ENCODE peak calls at places on chromosomes 5 and 9, in four cellular contexts. One of them, this sample, is unnamed.

GRCh38 chr9:124684140-124684539 is 87.0 kb downstream of the NR6A1 start:
- DNase-seq in sigmoid colon: no peak
- DNase-seq in uterus: no peak
- DNase-seq in cardiac muscle cell: no peak
- DNase-seq in this sample: no peak

GRCh38 chr9:125600194-125600593 is 106.8 kb downstream of the MAPKAP1 start:
- DNase-seq in sigmoid colon: no peak
- DNase-seq in uterus: no peak
- DNase-seq in cardiac muscle cell: no peak
- DNase-seq in this sample: peak; percentile 19

GRCh38 chr5:37915078-37915736 is 75.4 kb upstream of the GDNF start:
- DNase-seq in sigmoid colon: no peak
- DNase-seq in uterus: no peak
- DNase-seq in cardiac muscle cell: no peak
- DNase-seq in this sample: peak; percentile 2

GRCh38 chr9:34633851-34634550 is 3.6 kb downstream of the SIGMAR1 start:
- DNase-seq in sigmoid colon: peak; percentile 79
- DNase-seq in uterus: peak; percentile 52
- DNase-seq in cardiac muscle cell: peak; percentile 77
- DNase-seq in this sample: peak; percentile 78

GRCh38 chr9:1458503-1458902 is 408.3 kb downstream of the DMRT2 start:
- DNase-seq in sigmoid colon: no peak
- DNase-seq in uterus: no peak
- DNase-seq in cardiac muscle cell: peak; percentile 81
- DNase-seq in this sample: peak; percentile 71

GRCh38 chr5:79689541-79690466 is at the start of gene CMYA5:
- DNase-seq in sigmoid colon: peak; percentile 83
- DNase-seq in uterus: peak; percentile 74
- DNase-seq in cardiac muscle cell: peak; percentile 44
- DNase-seq in this sample: no peak

GRCh38 chr5:174610968-174611367 is 113.4 kb upstream of the MSX2 start:
- DNase-seq in sigmoid colon: no peak
- DNase-seq in uterus: no peak
- DNase-seq in cardiac muscle cell: peak; percentile 75
- DNase-seq in this sample: no peak

GRCh38 chr5:42301349-42301748 is 121.9 kb upstream of the GHR start:
- DNase-seq in sigmoid colon: no peak
- DNase-seq in uterus: no peak
- DNase-seq in cardiac muscle cell: no peak
- DNase-seq in this sample: no peak

GRCh38 chr9:93116049-93116961 is 17.7 kb downstream of the NINJ1 start:
- DNase-seq in sigmoid colon: peak; percentile 91
- DNase-seq in uterus: peak; percentile 81
- DNase-seq in cardiac muscle cell: peak; percentile 84
- DNase-seq in this sample: no peak

GRCh38 chr9:14616188-14616982 is 76.8 kb downstream of the ZDHHC21 start:
- DNase-seq in sigmoid colon: no peak
- DNase-seq in uterus: no peak
- DNase-seq in cardiac muscle cell: peak; percentile 85
- DNase-seq in this sample: peak; percentile 70

GRCh38 chr9:76371901-76372300 is 22.3 kb downstream of the RFK start:
- DNase-seq in sigmoid colon: no peak
- DNase-seq in uterus: no peak
- DNase-seq in cardiac muscle cell: peak; percentile 63
- DNase-seq in this sample: no peak

GRCh38 chr5:117054808-117055398 is 480.3 kb upstream of the SEMA6A start:
- DNase-seq in sigmoid colon: no peak
- DNase-seq in uterus: no peak
- DNase-seq in cardiac muscle cell: no peak
- DNase-seq in this sample: peak; percentile 28

GRCh38 chr9:134968011-134968822 is 50.5 kb upstream of the FCN1 start:
- DNase-seq in sigmoid colon: peak; percentile 58
- DNase-seq in uterus: no peak
- DNase-seq in cardiac muscle cell: peak; percentile 54
- DNase-seq in this sample: peak; percentile 35

GRCh38 chr5:1942158-1942557 is 59.4 kb upstream of the IRX4 start:
- DNase-seq in sigmoid colon: no peak
- DNase-seq in uterus: no peak
- DNase-seq in cardiac muscle cell: no peak
- DNase-seq in this sample: no peak
- TF ChIP-seq CTCF in sigmoid colon: no peak
- TF ChIP-seq CTCF in uterus: no peak
- TF ChIP-seq CTCF in cardiac muscle cell: no peak
- TF ChIP-seq CTCF in this sample: no peak

GRCh38 chr9:87973791-87974292 is 491 bp downstream of the CDK20 start:
- DNase-seq in sigmoid colon: no peak
- DNase-seq in uterus: no peak
- DNase-seq in cardiac muscle cell: peak; percentile 7
- DNase-seq in this sample: peak; percentile 6
- H3K27ac ChIP-seq in sigmoid colon: peak overlapping the region; percentile 72
- H3K27ac ChIP-seq in uterus: peak overlapping the region; percentile 58
- H3K27ac ChIP-seq in cardiac muscle cell: peak overlapping the region; percentile 25
- H3K27ac ChIP-seq in this sample: peak overlapping the region; percentile 68

GRCh38 chr5:149423287-149424268 is 44.5 kb upstream of the IL17B start:
- DNase-seq in sigmoid colon: peak; percentile 89
- DNase-seq in uterus: peak; percentile 62
- DNase-seq in cardiac muscle cell: peak; percentile 72
- DNase-seq in this sample: no peak
- H3K4me1 ChIP-seq in sigmoid colon: peaks cover 58% of the 10 kb centered on the region
- H3K4me1 ChIP-seq in uterus: peaks cover 18% of the 10 kb centered on the region
- H3K4me1 ChIP-seq in cardiac muscle cell: peaks cover 80% of the 10 kb centered on the region
- H3K4me1 ChIP-seq in this sample: peaks cover 8% of the 10 kb centered on the region

GRCh38 chr9:129888085-129888808 is 53.0 kb downstream of the USP20 start:
- DNase-seq in sigmoid colon: no peak
- DNase-seq in uterus: no peak
- DNase-seq in cardiac muscle cell: no peak
- DNase-seq in this sample: no peak
- TF ChIP-seq CTCF in sigmoid colon: no peak
- TF ChIP-seq CTCF in uterus: no peak
- TF ChIP-seq CTCF in cardiac muscle cell: no peak
- TF ChIP-seq CTCF in this sample: no peak

GRCh38 chr9:10614201-10614870 is 1.5 kb upstream of the PTPRD start:
- DNase-seq in sigmoid colon: no peak
- DNase-seq in uterus: no peak
- DNase-seq in cardiac muscle cell: no peak
- DNase-seq in this sample: no peak

GRCh38 chr9:10613413-10613812 is 611 bp upstream of the PTPRD start:
- DNase-seq in sigmoid colon: no peak
- DNase-seq in uterus: no peak
- DNase-seq in cardiac muscle cell: no peak
- DNase-seq in this sample: no peak

DNA sequence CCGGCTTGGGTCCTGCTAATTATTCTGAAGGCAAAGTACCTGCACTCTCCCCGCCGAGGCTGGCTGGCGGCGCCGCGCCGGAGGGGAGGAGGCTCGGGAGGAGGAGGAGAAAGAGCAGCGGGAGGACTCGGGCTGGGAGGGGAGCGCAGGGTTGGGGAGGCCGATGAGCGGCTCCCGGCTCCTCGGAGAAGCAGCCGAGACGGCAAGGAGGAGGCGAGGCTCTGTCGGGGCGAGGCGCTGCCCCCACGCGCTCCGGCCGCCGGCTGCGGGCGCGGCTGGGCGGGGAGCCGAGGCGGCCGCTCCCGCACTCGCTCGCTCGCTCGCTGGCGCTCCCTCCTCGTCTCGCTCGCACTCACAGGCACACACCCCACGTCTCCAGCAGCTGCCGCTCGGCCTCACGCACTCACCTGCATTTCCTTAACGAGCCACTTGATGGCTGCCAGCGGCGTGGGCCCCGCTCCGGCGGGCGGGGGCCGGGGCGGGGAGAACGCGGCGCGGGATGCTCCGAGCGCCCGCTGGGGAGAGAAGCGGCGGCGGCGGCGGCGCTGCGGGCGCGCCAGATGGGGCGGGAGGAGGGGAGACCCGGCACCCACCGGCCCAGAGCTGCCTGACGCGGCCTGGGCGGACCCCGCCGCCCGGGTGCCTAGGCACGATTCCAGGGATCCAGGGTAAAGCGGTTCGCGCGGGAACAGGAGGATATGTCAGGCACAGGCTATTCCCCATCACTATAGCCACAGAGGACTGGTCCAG is at the start of gene PTPRD:
- DNase-seq in sigmoid colon: no peak
- DNase-seq in uterus: no peak
- DNase-seq in cardiac muscle cell: peak; percentile 32
- DNase-seq in this sample: peak; percentile 67
- H3K27ac ChIP-seq in sigmoid colon: no peak within 1 kb of the TSS
- H3K27ac ChIP-seq in uterus: no peak within 1 kb of the TSS
- H3K27ac ChIP-seq in cardiac muscle cell: no peak within 1 kb of the TSS
- H3K27ac ChIP-seq in this sample: no peak within 1 kb of the TSS

DNA sequence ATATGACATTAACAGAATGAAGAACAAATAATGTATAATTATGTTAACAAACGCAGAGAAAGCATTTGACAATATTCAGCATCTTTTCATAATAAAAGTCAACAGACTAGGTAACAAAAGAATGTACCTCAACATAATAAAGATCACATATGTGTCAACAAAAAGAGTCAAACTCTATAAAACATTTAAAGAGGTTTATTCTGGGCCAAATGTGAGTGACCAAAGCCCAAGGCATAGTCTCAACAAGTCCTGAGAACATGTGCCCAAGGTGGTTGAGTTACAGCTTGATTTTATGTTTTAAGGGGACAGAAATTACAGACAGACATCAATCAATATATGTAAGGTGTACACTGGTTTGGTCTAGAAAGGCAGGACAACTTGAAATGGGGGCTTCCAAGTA is 19.4 kb downstream of the BTNL8 start:
- DNase-seq in sigmoid colon: no peak
- DNase-seq in uterus: no peak
- DNase-seq in cardiac muscle cell: no peak
- DNase-seq in this sample: no peak
- H3K4me1 ChIP-seq in sigmoid colon: no peaks in the 10 kb centered on the region
- H3K4me1 ChIP-seq in uterus: no peaks in the 10 kb centered on the region
- H3K4me1 ChIP-seq in cardiac muscle cell: no peaks in the 10 kb centered on the region
- H3K4me1 ChIP-seq in this sample: no peaks in the 10 kb centered on the region

DNA sequence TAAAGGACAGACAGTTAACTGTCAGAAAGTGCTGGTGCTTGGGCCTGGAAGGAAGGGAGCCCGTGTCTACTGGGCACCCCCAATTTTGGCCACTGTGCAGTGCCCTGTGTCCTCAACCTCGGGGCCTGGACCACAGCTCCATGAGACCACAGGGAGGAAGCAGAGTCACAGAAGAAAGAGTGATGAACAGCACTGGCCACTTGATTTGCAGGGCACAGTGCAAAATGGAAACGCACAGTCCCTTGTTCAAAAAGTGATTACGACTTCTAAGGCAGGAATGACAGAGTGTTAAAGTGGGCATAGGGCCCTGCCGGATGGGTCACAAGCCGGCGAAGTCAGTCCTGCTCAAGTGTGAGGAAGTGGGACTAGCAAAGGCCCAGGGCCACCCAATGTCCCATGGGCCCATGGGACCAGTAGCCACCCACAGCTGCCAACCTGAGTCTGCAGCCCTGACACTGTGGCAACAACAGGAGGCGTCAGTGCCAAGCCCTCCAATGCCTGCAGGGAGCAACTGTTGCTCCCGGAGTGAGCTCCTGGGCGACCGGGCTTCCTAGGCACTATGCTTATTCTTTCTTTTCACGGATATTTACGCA is 85.4 kb downstream of the ADAMTS2 start:
- DNase-seq in sigmoid colon: peak; percentile 61
- DNase-seq in uterus: peak; percentile 8
- DNase-seq in cardiac muscle cell: no peak
- DNase-seq in this sample: no peak
- TF ChIP-seq CTCF in sigmoid colon: no peak
- TF ChIP-seq CTCF in uterus: no peak
- TF ChIP-seq CTCF in cardiac muscle cell: no peak
- TF ChIP-seq CTCF in this sample: no peak

DNA sequence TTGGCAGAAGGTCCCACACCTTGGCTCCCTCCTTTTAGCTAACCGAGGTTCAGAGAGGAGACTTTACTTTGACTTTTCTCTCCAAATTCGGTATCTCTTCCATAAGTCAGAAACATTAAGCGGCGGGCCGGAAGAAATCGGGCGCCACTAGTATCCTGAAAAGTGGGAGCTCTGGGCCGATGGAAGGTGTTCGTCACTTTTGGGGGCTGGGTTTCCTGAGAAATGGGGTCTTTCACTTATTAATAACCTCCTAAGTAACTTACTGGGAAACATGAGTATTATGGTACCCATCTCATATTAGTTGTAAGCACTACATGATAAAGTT is 716 bp downstream of the STX17 start:
- DNase-seq in sigmoid colon: no peak
- DNase-seq in uterus: no peak
- DNase-seq in cardiac muscle cell: no peak
- DNase-seq in this sample: no peak
- H3K27ac ChIP-seq in sigmoid colon: peak overlapping the region; percentile 95
- H3K27ac ChIP-seq in uterus: peak overlapping the region; percentile 96
- H3K27ac ChIP-seq in cardiac muscle cell: peak overlapping the region; percentile 90
- H3K27ac ChIP-seq in this sample: peak overlapping the region; percentile 94

This sample was measured in A673.